ENCODE peak calls at places on chromosomes 16 and 17, in seven cellular contexts. N is gastrocnemius medialis, P is endothelial cell of umbilical vein, O is GM12891, C is esophagus muscularis mucosa, B is tibial nerve, A is H1. K is an unnamed sample.

GRCh38 chr16:65071371-65072311 is 50.2 kb downstream of the CDH11 start:
- DNase-seq in N (peak), O (no peak), P (peak), B (peak), C (peak), A (no peak), K (peak)

GRCh38 chr17:43665387-43666101 is 3.8 kb upstream of the MEOX1 start:
- DNase-seq in N (no peak), O (no peak), A (no peak), P (no peak), B (no peak), C (no peak), K (no peak)

GRCh38 chr16:17330019-17330570 is 140.7 kb downstream of the XYLT1 start:
- DNase-seq in A (no peak), C (no peak), B (no peak), N (no peak), O (no peak), P (no peak), K (no peak)

GRCh38 chr17:57985675-57985974 is 2.4 kb downstream of the VEZF1 start:
- DNase-seq in C (no peak), A (no peak), B (no peak), O (no peak), P (peak), N (no peak), K (no peak)

GRCh38 chr17:29112780-29113295 is 67.4 kb downstream of the MYO18A start:
- DNase-seq in P (no peak), O (no peak), C (no peak), B (peak), N (peak), A (no peak), K (no peak)

GRCh38 chr16:2853531-2854073 is 4.4 kb downstream of the PRSS22 start:
- DNase-seq in B (no peak), A (no peak), P (no peak), N (no peak), C (no peak), O (no peak), K (no peak)

GRCh38 chr16:73384561-73384960 is 336.6 kb upstream of the ZFHX3 start:
- DNase-seq in C (no peak), B (no peak), N (no peak), A (no peak), P (no peak), O (no peak), K (no peak)

GRCh38 chr17:50861822-50862528 is 4.2 kb downstream of the TOB1 start:
- DNase-seq in B (no peak), C (no peak), A (no peak), N (no peak), O (no peak), P (no peak), K (no peak)

DNA sequence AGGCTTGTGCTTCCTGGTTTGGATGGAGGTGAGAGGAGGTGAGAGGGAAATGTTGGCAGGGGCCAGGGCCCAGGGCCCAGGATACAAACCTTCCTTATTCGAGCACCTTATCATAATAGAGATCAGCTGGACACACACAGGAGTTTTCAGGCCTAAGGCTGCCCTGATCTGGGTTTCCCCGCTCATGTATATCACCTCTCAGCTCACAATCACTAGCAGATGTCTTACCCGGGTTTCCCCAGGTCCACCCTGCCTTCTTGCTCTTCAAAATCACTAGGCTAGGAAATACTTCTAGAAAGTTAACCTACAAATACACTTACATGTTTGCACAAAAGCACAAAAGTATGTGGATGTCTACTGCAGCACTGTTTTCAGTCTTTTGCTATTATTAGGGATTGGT is 4.2 kb downstream of the HSPB9 start:
- DNase-seq in N (no peak), P (no peak), O (no peak), C (no peak), B (no peak), A (no peak), K (no peak)
- TF ChIP-seq POLR2A in N (no peak), P (no peak), O (no peak), C (no peak), B (no peak), A (no peak), K (no peak)

GRCh38 chr16:81478294-81478693 is 33.7 kb downstream of the CMIP start:
- DNase-seq in B (no peak), P (no peak), O (no peak), A (no peak), N (no peak), C (no peak), K (no peak)

GRCh38 chr16:81480856-81481821 is 36.5 kb downstream of the CMIP start:
- DNase-seq in P (no peak), A (no peak), C (no peak), N (peak), O (peak), B (no peak), K (no peak)

GRCh38 chr16:81482329-81483063 is 37.9 kb downstream of the CMIP start:
- DNase-seq in B (no peak), C (no peak), O (no peak), N (no peak), A (no peak), P (no peak), K (no peak)

GRCh38 chr16:81476732-81477131 is 32.1 kb downstream of the CMIP start:
- DNase-seq in A (no peak), P (no peak), N (no peak), O (no peak), C (no peak), B (no peak), K (no peak)

GRCh38 chr16:81478876-81479496 is 34.4 kb downstream of the CMIP start:
- DNase-seq in B (no peak), O (no peak), C (no peak), N (peak), A (no peak), P (peak), K (no peak)
- TF ChIP-seq POLR2A in B (no peak), O (peak), C (no peak), N (no peak), A (no peak), P (no peak), K (no peak)

DNA sequence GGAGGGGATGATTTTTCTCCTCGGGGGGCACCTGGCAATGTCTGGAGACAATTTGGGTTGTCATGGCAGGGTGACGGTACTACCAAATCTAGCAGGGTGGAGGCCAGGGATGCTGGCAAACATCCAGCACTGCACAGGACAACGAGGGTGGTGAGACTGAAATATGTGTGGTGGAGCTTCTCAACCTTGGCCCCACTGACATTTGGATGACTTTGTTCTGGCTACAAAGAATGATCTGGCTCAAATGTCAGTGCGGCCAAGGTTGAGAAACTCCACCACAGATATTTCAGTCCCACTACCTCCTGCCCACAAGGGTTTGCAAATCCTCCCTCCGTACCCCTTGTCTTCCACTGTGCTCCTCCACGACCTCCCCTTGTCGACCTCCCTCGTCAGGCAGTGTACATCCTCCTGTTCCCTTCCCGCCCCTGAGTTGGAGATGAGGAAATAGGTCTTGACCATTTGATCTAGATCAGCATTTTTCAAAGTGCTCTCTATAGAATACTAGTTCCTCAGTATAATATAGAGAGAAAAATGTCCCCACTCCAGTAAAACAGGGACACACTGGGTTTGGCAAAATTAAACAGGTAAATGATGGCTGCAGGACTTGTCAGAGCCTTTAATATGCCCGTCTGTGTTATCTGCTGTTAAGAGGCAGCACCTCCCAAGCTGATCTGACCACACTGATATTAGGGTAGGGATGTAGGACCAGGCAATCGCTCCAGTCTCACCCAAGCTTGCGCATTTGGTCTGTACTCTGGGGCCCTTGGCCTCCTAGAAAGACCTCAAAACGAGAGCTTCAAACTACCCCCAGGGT is 6.8 kb downstream of the OSGIN1 start:
- DNase-seq in C (no peak), A (no peak), O (no peak), B (no peak), N (peak), P (no peak), K (no peak)
- TF ChIP-seq POLR2A in C (no peak), A (no peak), O (no peak), B (no peak), N (no peak), P (no peak), K (no peak)

DNA sequence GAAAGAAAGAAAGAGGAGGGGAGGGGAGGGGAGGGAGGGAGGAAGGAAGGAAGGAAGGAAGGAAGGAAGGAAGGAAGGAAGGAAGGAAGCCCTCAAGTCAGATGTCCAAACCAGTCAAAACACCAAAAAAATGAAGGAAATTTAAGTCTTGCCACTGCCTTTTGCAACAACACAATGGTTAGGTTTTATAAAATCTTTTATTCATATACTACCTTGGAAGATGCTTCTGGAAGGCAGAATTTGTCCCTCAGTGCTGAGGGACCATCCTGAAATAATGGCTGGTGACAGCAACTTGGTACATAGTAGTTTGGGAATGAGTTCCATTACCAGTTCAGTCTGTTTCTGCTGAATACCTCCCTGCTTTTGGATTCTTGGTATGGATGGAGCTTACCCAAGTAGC is 7.9 kb downstream of the APOH start:
- DNase-seq in B (no peak), P (no peak), O (no peak), A (no peak), C (no peak), N (no peak), K (no peak)
- TF ChIP-seq POLR2A in B (no peak), P (no peak), O (no peak), A (no peak), C (no peak), N (no peak), K (no peak)

GRCh38 chr17:40467281-40467867 is 24.1 kb downstream of the IGFBP4 start:
- DNase-seq in C (no peak), P (no peak), N (no peak), O (no peak), B (no peak), A (no peak), K (no peak)

GRCh38 chr17:40469805-40470675 is 26.8 kb downstream of the IGFBP4 start:
- DNase-seq in O (no peak), B (no peak), A (no peak), N (no peak), C (no peak), P (no peak), K (no peak)

GRCh38 chr17:40466298-40466971 is 23.2 kb downstream of the IGFBP4 start:
- DNase-seq in C (no peak), N (no peak), P (no peak), O (no peak), B (no peak), A (no peak), K (no peak)

GRCh38 chr17:40471856-40472732 is 28.8 kb downstream of the IGFBP4 start:
- DNase-seq in C (no peak), N (no peak), A (no peak), B (no peak), P (no peak), O (no peak), K (no peak)

DNA sequence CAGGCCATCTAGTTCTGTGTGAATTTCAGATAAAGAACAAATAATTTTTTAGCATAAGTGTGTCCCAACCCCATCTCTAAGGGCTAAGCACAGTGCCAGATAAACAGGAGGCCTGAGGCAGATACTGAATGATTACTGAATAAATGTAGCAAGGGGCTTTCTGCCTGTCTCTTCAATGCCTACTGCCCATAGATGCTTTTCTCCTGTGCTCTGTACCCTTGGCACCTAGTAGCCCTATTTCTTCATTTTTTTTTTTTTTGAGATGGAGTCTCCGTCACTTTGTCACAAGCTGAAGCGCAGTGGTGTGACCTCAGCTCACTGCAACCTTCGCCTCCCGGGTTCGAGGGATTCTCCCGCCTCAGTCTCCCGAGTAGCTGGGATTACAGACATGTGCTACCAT is 25.3 kb downstream of the IGFBP4 start:
- DNase-seq in P (no peak), O (no peak), N (no peak), B (no peak), C (no peak), A (no peak), K (no peak)
- TF ChIP-seq POLR2A in P (no peak), O (no peak), N (no peak), B (no peak), C (no peak), A (no peak), K (no peak)

GRCh38 chr17:81603846-81604610 is 32.9 kb downstream of the NPLOC4 start:
- DNase-seq in A (no peak), P (no peak), C (no peak), N (no peak), B (no peak), O (no peak), K (no peak)

GRCh38 chr17:81599719-81600486 is 37.0 kb downstream of the NPLOC4 start:
- DNase-seq in C (no peak), A (no peak), P (peak), N (no peak), O (no peak), B (no peak), K (no peak)

GRCh38 chr17:81607431-81607830 is 29.5 kb downstream of the NPLOC4 start:
- DNase-seq in N (no peak), A (no peak), C (no peak), B (no peak), P (no peak), O (no peak), K (no peak)

DNA sequence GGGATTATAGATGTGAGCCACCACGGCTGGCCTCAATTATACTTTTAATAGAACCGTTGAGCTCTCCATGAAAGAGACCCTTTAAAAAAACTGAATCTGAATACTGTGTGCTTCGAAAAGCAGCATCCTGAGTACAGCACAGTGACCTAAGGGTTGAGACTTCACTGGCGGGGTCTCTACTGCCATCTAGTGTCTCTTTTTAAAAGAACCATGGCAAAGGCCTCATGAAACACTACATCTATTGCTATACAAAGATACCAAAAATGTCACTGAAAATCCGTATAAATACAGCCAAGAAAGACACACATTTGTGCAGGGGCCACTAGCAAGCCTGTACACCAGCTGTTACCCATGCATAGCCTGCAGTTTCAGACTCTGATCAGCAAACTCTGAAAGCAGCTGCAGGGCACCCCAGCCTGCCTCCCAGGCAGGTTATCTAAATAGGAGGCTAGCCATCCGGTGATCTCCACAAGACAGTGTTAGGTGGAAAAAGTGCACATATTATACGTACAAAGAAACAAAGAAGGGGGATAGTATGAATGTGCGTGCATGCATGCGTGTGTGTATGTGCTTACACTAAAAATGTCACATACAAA is 35.3 kb downstream of the NPLOC4 start:
- DNase-seq in B (no peak), C (no peak), P (peak), N (no peak), O (peak), A (no peak), K (no peak)
- TF ChIP-seq POLR2A in B (no peak), C (no peak), P (no peak), N (no peak), O (no peak), A (no peak), K (no peak)

K was measured in lower leg skin.